ENCODE peak calls at places on chromosomes 6 and 20, in seven cellular contexts. Y is GM23338; Q is gastrocnemius medialis; C is hepatocyte; G is right atrium auricular region; S is CD8-positive, alpha-beta memory T cell; H is lung. I is an unnamed sample.

GRCh38 chr6:72554203-72554564 is 67.7 kb upstream of the KCNQ5 start:
- DNase-seq in C (no peak), Y (no peak), G (no peak), S (no peak), H (no peak), Q (no peak), I (no peak)

GRCh38 chr20:37315293-37316110 is 26.0 kb downstream of the MANBAL start:
- DNase-seq in H (no peak), G (peak; percentile 88), Q (peak; percentile 58), Y (no peak), C (no peak), S (no peak), I (no peak)

GRCh38 chr6:38034269-38034914 is 214.9 kb downstream of the ZFAND3 start:
- DNase-seq in H (no peak), Q (no peak), S (no peak), C (peak; percentile 39), G (no peak), Y (peak; percentile 40), I (no peak)

GRCh38 chr6:82786251-82786650 is 279.4 kb downstream of the UBE3D start:
- DNase-seq in Q (no peak), S (no peak), Y (no peak), G (no peak), H (no peak), C (no peak), I (no peak)

GRCh38 chr20:40317156-40317790 is 371.8 kb downstream of the MAFB start:
- DNase-seq in Q (no peak), S (no peak), Y (no peak), H (no peak), G (no peak), C (no peak), I (no peak)

GRCh38 chr20:9514461-9515210 is at the start of gene LAMP5:
- DNase-seq in Q (no peak), H (no peak), G (no peak), S (no peak), Y (peak; percentile 90), C (peak; percentile 62), I (no peak)

GRCh38 chr6:93278241-93278640 is 141.1 kb downstream of the EPHA7 start:
- DNase-seq in Y (no peak), S (no peak), G (no peak), Q (no peak), H (no peak), C (no peak), I (no peak)

GRCh38 chr20:38842558-38842981 is 37.1 kb downstream of the PPP1R16B start:
- DNase-seq in S (no peak), Y (peak; percentile 34), Q (no peak), G (no peak), C (no peak), H (no peak), I (no peak)

GRCh38 chr6:89079611-89080213 is 839 bp upstream of the PNRC1 start:
- DNase-seq in G (peak; percentile 77), Y (peak; percentile 48), S (peak; percentile 35), Q (peak; percentile 53), H (peak; percentile 51), C (peak; percentile 69), I (no peak)

GRCh38 chr6:157462956-157463742 is 82.2 kb downstream of the ZDHHC14 start:
- DNase-seq in G (no peak), H (no peak), Y (peak; percentile 38), C (no peak), S (no peak), Q (no peak), I (no peak)

GRCh38 chr6:155936551-155936950 is 480.9 kb upstream of the NOX3 start:
- DNase-seq in Y (no peak), Q (no peak), G (no peak), S (no peak), H (no peak), C (no peak), I (no peak)

GRCh38 chr20:61573415-61574305 is 321.6 kb downstream of the CDH4 start:
- DNase-seq in Q (no peak), Y (no peak), C (no peak), H (no peak), G (no peak), S (no peak), I (no peak)

GRCh38 chr6:107121964-107122495 is 6.7 kb upstream of the BEND3 start:
- DNase-seq in C (no peak), Q (peak; percentile 24), H (no peak), S (no peak), G (no peak), Y (no peak), I (no peak)

GRCh38 chr6:67608099-67608749 is 1026.9 kb upstream of the ADGRB3 start:
- DNase-seq in Y (no peak), H (no peak), C (no peak), G (no peak), S (no peak), Q (no peak), I (no peak)

GRCh38 chr6:89580997-89581666 is 57.4 kb downstream of the LYRM2 start:
- DNase-seq in G (no peak), Q (no peak), Y (no peak), C (no peak), H (no peak), S (no peak), I (no peak)

GRCh38 chr6:122365775-122366403 is 33.6 kb upstream of the HSF2 start:
- DNase-seq in C (peak; percentile 11), H (no peak), G (no peak), Y (no peak), Q (no peak), S (no peak), I (no peak)

GRCh38 chr6:31734703-31735500 is 1.4 kb downstream of the CLIC1 start:
- DNase-seq in H (peak; percentile 55), Y (peak; percentile 85), Q (peak; percentile 22), S (peak; percentile 48), C (peak; percentile 78), G (peak; percentile 75), I (no peak)

GRCh38 chr6:31736026-31736767 is at the start of gene CLIC1:
- DNase-seq in H (peak; percentile 89), S (peak; percentile 63), G (peak; percentile 94), Q (peak; percentile 66), C (peak; percentile 94), Y (peak; percentile 90), I (peak; percentile 75)

GRCh38 chr6:31738048-31738979 is 1.5 kb upstream of the MSH5 start:
- DNase-seq in Y (peak; percentile 50), G (peak; percentile 68), H (no peak), S (peak; percentile 40), Q (no peak), C (peak; percentile 84), I (no peak)

GRCh38 chr6:31737315-31738047 is 1.2 kb upstream of the CLIC1 start:
- DNase-seq in Y (peak; percentile 56), H (no peak), G (no peak), C (peak; percentile 86), S (no peak), Q (no peak), I (no peak)

DNA sequence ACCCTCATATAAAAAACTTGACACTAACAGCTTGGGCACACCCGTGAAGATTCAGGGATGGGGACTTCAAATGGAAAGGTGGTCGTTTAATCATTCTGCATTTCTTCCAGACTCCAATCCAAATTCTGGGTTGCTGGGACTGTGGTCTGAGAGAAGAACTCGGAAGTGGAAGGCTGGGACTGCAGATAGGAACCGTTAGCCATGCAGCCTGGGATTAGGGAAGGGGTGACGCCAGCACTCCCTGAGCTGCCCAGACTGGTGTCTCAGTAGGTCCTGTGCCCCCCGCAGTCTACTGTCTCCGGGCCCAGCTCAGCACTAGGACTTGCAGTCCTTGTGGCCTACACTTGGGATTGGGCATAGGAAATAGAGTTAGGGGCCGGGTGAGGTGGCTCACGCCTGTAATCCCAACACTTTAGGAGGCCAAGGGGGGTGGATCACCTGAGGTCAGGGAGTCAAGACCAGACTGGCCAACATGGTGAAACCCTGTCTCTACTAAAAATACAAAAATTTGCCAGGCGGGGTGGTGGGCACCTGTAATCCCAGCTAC is 511 bp upstream of the CLIC1 start:
- DNase-seq in S (no peak), Q (no peak), C (peak; percentile 22), H (no peak), G (peak; percentile 60), Y (no peak), I (no peak)
- H3K4me1 ChIP-seq in S (peaks cover 58% of the 10 kb centered on the region), Q (peaks cover 17% of the 10 kb centered on the region), C (peaks cover 38% of the 10 kb centered on the region), H (no peaks in the 10 kb centered on the region), G (peaks cover 57% of the 10 kb centered on the region), Y (peaks cover 42% of the 10 kb centered on the region), I (peaks cover 21% of the 10 kb centered on the region)

DNA sequence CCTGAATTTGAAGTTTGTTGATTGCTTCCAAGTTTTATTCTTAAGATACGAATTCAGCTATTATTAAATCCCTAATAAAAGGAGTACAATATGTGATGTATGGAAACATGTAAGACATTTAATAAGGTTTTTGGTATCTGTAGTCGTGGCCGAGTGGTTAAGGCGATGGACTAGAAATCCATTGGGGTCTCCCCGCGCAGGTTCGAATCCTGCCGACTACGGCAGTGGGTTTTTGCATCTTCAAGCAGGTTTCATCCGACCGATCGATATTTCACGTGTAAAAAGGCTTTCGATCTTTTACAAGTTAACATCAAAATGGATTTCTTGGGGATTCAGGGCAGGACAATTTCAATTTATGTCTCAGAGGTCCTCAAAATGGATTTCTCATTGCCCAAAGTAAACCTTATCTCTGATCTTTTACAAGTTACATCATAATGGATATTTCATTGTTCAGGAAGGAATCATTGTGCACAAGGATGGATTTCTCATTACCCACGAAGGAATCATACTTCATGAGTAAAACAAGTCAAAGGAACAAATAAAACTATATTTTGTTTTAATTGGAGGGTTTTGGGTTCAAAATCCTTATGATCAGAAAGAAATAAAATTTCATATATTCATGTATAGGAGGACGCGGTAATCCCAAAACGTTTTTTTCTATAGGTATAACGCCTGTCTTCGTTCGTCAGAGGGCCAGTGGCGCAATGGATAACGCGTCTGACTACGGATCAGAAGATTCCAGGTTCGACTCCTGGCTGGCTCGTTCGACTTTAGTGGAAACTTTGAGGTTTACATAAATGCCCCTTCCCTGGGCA is 37.3 kb upstream of the BTN3A2 start:
- DNase-seq in Q (no peak), S (peak; percentile 21), G (no peak), H (no peak), Y (peak; percentile 83), C (peak; percentile 86), I (no peak)
- H3K4me3 ChIP-seq in Q (no peak overlapping the region), S (peak overlapping the region; percentile 37), G (no peak overlapping the region), H (no peak overlapping the region), Y (peak overlapping the region; percentile 74), C (peak overlapping the region; percentile 14), I (peak overlapping the region; percentile 29)

GRCh38 chr6:15267221-15267620 is 21.4 kb downstream of the JARID2 start:
- DNase-seq in S (no peak), G (no peak), C (no peak), Q (peak; percentile 79), Y (no peak), H (no peak), I (no peak)

GRCh38 chr6:15266423-15266996 is 20.6 kb downstream of the JARID2 start:
- DNase-seq in H (no peak), Y (peak; percentile 64), G (no peak), C (no peak), S (no peak), Q (peak; percentile 74), I (no peak)

GRCh38 chr6:15264902-15265761 is 19.3 kb downstream of the JARID2 start:
- DNase-seq in G (no peak), S (no peak), Q (peak; percentile 63), Y (peak; percentile 68), C (no peak), H (no peak), I (no peak)

GRCh38 chr6:15264412-15264811 is 18.5 kb downstream of the JARID2 start:
- DNase-seq in S (no peak), Y (no peak), C (no peak), H (no peak), G (no peak), Q (no peak), I (no peak)

GRCh38 chr6:15265787-15266186 is 19.9 kb downstream of the JARID2 start:
- DNase-seq in Y (no peak), S (no peak), C (no peak), H (no peak), G (no peak), Q (no peak), I (no peak)
- H3K4me1 ChIP-seq in Y (peaks cover 97% of the 10 kb centered on the region), S (peaks cover 61% of the 10 kb centered on the region), C (peaks cover 61% of the 10 kb centered on the region), H (peaks cover 63% of the 10 kb centered on the region), G (peaks cover 66% of the 10 kb centered on the region), Q (peaks cover 77% of the 10 kb centered on the region), I (peaks cover 39% of the 10 kb centered on the region)

GRCh38 chr6:42704251-42704936 is 18.0 kb downstream of the PRPH2 start:
- DNase-seq in H (no peak), G (peak; percentile 63), Y (peak; percentile 77), Q (peak; percentile 88), S (no peak), C (no peak), I (no peak)
- H3K4me3 ChIP-seq in H (no peak overlapping the region), G (peak overlapping the region; percentile 37), Y (peak overlapping the region; percentile 50), Q (peak overlapping the region; percentile 37), S (no peak overlapping the region), C (no peak overlapping the region), I (no peak overlapping the region)